ENCODE peak calls at places on chromosomes 2 and 18, in five cellular contexts. B is choroid plexus epithelial cell; G is CD8-positive, alpha-beta T cell; C is Calu3; D is nephron progenitor cell. O is an unnamed sample.

GRCh38 chr2:127563458-127564428 is 28.3 kb downstream of the MYO7B start:
- DNase-seq in B (no peak), G (no peak), C (no peak), D (no peak), O (no peak)

GRCh38 chr18:22109535-22109934 is 59.9 kb upstream of the GATA6 start:
- DNase-seq in B (no peak), G (no peak), C (no peak), D (no peak), O (no peak)

GRCh38 chr2:237097911-237098702 is 12.4 kb downstream of the COPS8 start:
- DNase-seq in B (peak; percentile 88), G (no peak), C (no peak), D (no peak), O (no peak)

GRCh38 chr18:62279561-62279960 is 45.5 kb upstream of the TNFRSF11A start:
- DNase-seq in B (no peak), G (no peak), C (no peak), D (no peak), O (no peak)

GRCh38 chr2:224849264-224849663 is 133.1 kb upstream of the CCDC195 start:
- DNase-seq in B (peak; percentile 34), G (no peak), C (no peak), D (no peak), O (no peak)

GRCh38 chr2:25558262-25558661 is 115.1 kb downstream of the DTNB start:
- DNase-seq in B (peak; percentile 50), G (peak; percentile 15), C (no peak), D (no peak), O (no peak)

GRCh38 chr18:46369323-46369722 is 265.1 kb downstream of the HAUS1 start:
- DNase-seq in B (no peak), G (no peak), C (no peak), D (no peak), O (no peak)

GRCh38 chr2:47174731-47175361 is 19.7 kb upstream of the STPG4 start:
- DNase-seq in B (peak; percentile 58), G (no peak), C (peak; percentile 76), D (no peak), O (peak; percentile 90)

GRCh38 chr2:37985333-37985732 is 60.2 kb downstream of the RMDN2 start:
- DNase-seq in B (peak; percentile 89), G (no peak), C (no peak), D (no peak), O (no peak)

GRCh38 chr2:96870631-96871255 is 863 bp upstream of the SEMA4C start:
- DNase-seq in B (no peak), G (peak; percentile 50), C (no peak), D (no peak), O (no peak)

GRCh38 chr2:218129756-218130155 is 3.9 kb downstream of the CXCR2 start:
- DNase-seq in B (no peak), G (no peak), C (no peak), D (no peak), O (no peak)

GRCh38 chr2:173075781-173076556 is at the start of gene MAP3K20:
- DNase-seq in B (peak; percentile 82), G (peak; percentile 4), C (peak; percentile 67), D (peak; percentile 72), O (no peak)

GRCh38 chr2:61434314-61434713 is 36.6 kb downstream of the USP34 start:
- DNase-seq in B (no peak), G (no peak), C (no peak), D (no peak), O (no peak)

GRCh38 chr2:4415810-4416413 is 712.5 kb downstream of the DCDC2C start:
- DNase-seq in B (no peak), G (no peak), C (no peak), D (no peak), O (no peak)

GRCh38 chr2:104599802-104600510 is 254.0 kb upstream of the POU3F3 start:
- DNase-seq in B (peak; percentile 81), G (no peak), C (no peak), D (no peak), O (peak; percentile 18)

GRCh38 chr2:159872353-159872752 is 74.3 kb upstream of the CD302 start:
- DNase-seq in B (no peak), G (no peak), C (no peak), D (no peak), O (no peak)

GRCh38 chr2:159879061-159879604 is 81.1 kb upstream of the CD302 start:
- DNase-seq in B (peak; percentile 77), G (no peak), C (no peak), D (no peak), O (no peak)

GRCh38 chr2:159875083-159875482 is 77.1 kb upstream of the CD302 start:
- DNase-seq in B (no peak), G (no peak), C (no peak), D (no peak), O (no peak)

GRCh38 chr2:159867557-159868330 is 69.7 kb upstream of the CD302 start:
- DNase-seq in B (no peak), G (no peak), C (no peak), D (no peak), O (peak; percentile 18)

DNA sequence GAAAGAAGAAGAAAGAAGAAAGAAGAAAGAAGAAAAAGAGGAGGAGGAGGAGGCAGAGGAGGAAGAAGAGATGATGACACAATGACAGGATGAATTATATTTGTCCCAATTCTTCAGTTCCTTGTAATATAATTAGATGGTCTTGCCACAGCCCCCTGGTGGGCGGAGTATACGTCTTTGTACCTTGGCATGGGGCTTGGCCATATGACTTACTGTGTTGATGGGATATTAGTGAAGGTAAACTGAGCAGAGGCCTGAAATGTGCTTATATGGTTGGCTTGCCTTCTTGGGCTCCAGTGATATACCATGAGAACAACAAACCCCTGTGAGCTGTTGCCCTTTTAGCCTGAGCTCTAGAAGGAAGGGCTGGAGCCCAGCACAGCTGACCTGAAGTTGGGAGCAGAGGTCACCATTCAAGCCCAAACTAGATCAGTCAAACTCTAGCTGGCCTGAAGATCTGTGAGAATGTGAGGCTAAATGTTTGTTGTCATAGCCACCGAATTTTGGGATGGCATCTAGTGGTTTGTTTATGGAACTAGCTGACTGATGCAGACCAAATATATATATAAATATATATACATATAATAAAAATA is 75.2 kb upstream of the CD302 start:
- DNase-seq in B (no peak), G (no peak), C (no peak), D (peak; percentile 14), O (no peak)
- TF ChIP-seq CTCF in B (no peak), G (no peak), C (no peak), D (no peak), O (no peak)

GRCh38 chr2:132909427-132909826 is 239.4 kb upstream of the LYPD1 start:
- DNase-seq in B (no peak), G (no peak), C (no peak), D (no peak), O (no peak)

GRCh38 chr2:132915812-132916211 is 245.8 kb upstream of the LYPD1 start:
- DNase-seq in B (no peak), G (no peak), C (no peak), D (no peak), O (no peak)

GRCh38 chr2:132916219-132916618 is 246.2 kb upstream of the LYPD1 start:
- DNase-seq in B (no peak), G (no peak), C (no peak), D (no peak), O (no peak)

GRCh38 chr2:132910432-132910831 is 240.4 kb upstream of the LYPD1 start:
- DNase-seq in B (no peak), G (no peak), C (no peak), D (no peak), O (no peak)

DNA sequence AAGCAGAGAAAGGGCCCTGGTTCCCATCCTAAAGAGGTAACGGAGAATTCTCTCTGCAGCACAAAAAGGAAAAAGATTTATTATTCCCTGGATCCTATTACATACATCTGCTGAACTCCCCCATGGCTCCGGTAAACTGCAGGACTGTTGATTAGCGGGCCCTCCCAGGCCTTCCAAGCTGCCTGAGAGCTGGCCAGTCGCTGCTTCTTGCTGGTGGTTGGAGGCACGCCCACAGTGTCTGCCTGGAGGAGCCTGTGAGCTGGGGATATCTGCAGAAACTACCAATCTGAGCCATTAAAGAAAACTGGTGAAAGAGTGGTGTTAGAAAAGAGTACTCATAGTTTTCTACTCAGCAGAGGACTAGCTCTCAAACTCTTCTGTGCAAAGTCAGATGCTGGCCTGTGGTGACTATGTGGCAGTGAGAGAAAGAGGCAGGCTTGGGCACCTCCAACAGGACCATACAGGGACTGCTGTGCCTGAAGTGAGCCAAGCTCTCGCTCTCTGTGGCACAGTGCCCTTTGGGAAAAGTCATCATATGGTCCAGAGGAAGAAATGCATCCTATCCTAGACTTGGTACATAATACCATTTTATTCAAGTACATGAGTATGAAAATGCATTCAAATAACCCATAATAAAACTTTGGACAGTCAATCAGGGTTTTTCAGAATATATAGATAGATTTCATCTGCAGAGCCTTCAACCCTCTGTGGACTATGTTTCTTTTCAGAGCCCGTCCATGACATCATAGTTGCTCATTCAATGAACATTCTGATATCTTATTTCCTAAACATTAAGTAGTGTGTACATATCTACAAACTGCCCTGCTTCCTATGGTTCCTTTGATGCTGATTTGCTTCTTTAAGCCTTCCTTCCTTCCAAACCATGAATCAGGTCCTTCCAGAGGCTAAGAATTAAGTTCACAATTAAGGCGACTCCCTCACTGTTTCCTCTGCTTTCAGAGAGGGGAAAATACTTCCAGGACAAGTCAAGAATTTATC is 242.0 kb upstream of the LYPD1 start:
- DNase-seq in B (peak; percentile 13), G (no peak), C (no peak), D (peak; percentile 79), O (no peak)
- TF ChIP-seq CTCF in B (no peak), G (no peak), C (no peak), D (no peak), O (no peak)

DNA sequence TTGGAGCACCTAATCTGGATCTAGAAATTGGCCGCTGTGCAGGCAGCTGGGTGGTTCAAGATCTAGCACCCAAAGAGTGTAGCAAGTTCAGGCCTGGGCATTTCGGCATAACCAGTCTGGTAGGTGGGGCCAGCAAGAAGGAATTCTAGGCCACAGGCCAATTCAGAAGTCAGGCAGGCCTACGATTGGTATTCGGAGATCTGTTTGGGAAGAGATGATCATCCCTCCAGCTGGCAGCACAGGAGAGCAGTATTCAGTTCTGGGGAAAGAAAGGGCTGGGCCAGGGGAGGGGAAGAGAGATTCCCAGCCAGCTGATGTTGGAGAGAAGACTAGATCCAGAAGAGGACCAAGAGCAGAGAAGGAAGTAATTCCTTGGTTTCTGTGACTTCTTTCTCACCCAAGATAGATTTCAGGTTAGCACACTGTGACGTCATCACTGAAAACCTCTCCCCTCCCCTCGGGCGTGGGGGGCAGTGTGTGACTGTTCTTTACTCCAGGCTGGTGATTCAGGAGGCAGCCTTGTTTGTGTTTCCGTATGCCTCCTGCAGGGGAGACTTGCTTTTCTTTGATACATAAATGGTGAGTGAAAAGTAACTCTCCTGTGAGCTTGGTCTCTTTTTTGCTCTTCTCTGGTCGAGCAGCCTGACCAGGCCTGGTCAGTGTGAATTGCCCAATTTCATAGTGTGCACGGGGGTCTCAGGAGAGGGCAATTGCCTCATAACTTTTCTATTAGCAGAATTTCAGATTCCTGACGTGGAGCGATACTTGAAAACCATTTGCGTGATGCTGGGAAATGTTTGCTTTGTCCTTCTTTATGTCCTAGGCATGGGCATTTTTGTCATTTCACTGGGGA is 61.1 kb downstream of the MEIS1 start:
- DNase-seq in B (peak; percentile 87), G (no peak), C (peak; percentile 71), D (peak; percentile 21), O (peak; percentile 56)
- TF ChIP-seq CTCF in B (peak; percentile 43), G (no peak), C (no peak), D (no peak), O (no peak)

GRCh38 chr2:168706806-168707205 is 95.6 kb upstream of the NOSTRIN start:
- DNase-seq in B (no peak), G (no peak), C (no peak), D (no peak), O (peak; percentile 70)

GRCh38 chr2:168708099-168708498 is 94.3 kb upstream of the NOSTRIN start:
- DNase-seq in B (no peak), G (no peak), C (no peak), D (no peak), O (no peak)

GRCh38 chr2:168703926-168704325 is 98.5 kb upstream of the NOSTRIN start:
- DNase-seq in B (no peak), G (no peak), C (no peak), D (no peak), O (no peak)

GRCh38 chr2:168702579-168702978 is 99.9 kb upstream of the NOSTRIN start:
- DNase-seq in B (no peak), G (no peak), C (no peak), D (no peak), O (no peak)

GRCh38 chr2:168705534-168706470 is 96.6 kb upstream of the NOSTRIN start:
- DNase-seq in B (peak; percentile 70), G (no peak), C (no peak), D (no peak), O (no peak)
- TF ChIP-seq CTCF in B (peak; percentile 51), G (no peak), C (no peak), D (peak; percentile 19), O (peak; percentile 36)

O was measured in LNCaP clone FGC.